ENCODE peak calls at places on chromosomes 2 and 18, in six cellular contexts. H, B, X, L, N and M are unnamed samples.

GRCh38 chr2:156399224-156399949 is 36.8 kb upstream of the GPD2 start:
- DNase-seq in H (peak; percentile 52), B (no peak), X (peak; percentile 40), L (peak; percentile 20), N (peak; percentile 5), M (peak; percentile 33)

GRCh38 chr18:54717673-54718435 is 110.4 kb upstream of the RAB27B start:
- DNase-seq in H (peak; percentile 32), B (no peak), X (peak; percentile 84), L (peak; percentile 26), N (peak; percentile 6), M (no peak)

GRCh38 chr2:27356056-27356381 is 545 bp downstream of the GTF3C2 start:
- DNase-seq in H (peak; percentile 64), B (peak; percentile 24), X (no peak), L (no peak), N (peak; percentile 28), M (no peak)

GRCh38 chr2:240811346-240812300 is 8.4 kb downstream of the KIF1A start:
- DNase-seq in H (no peak), B (no peak), X (peak; percentile 35), L (peak; percentile 8), N (no peak), M (no peak)

GRCh38 chr2:232675381-232675780 is 21.8 kb upstream of the GIGYF2 start:
- DNase-seq in H (no peak), B (no peak), X (no peak), L (no peak), N (no peak), M (no peak)

GRCh38 chr2:75054296-75054695 is 95.9 kb downstream of the POLE4 start:
- DNase-seq in H (no peak), B (no peak), X (no peak), L (no peak), N (no peak), M (no peak)

GRCh38 chr2:198309673-198310280 is 505.4 kb downstream of the PLCL1 start:
- DNase-seq in H (peak; percentile 67), B (peak; percentile 33), X (peak; percentile 64), L (peak; percentile 26), N (peak; percentile 34), M (peak; percentile 54)

GRCh38 chr2:26043109-26043508 is 9.2 kb downstream of the RAB10 start:
- DNase-seq in H (no peak), B (no peak), X (no peak), L (no peak), N (no peak), M (no peak)

GRCh38 chr2:75619992-75620740 is 26.4 kb upstream of the MRPL19 start:
- DNase-seq in H (peak; percentile 50), B (no peak), X (no peak), L (no peak), N (no peak), M (no peak)

GRCh38 chr18:76937597-76937996 is 115.2 kb downstream of the ZNF236 start:
- DNase-seq in H (peak; percentile 9), B (no peak), X (no peak), L (no peak), N (no peak), M (no peak)

GRCh38 chr2:197838036-197838435 is 33.6 kb downstream of the PLCL1 start:
- DNase-seq in H (peak; percentile 66), B (no peak), X (no peak), L (no peak), N (no peak), M (no peak)

GRCh38 chr18:8912348-8913057 is 190.0 kb upstream of the NDUFV2 start:
- DNase-seq in H (no peak), B (no peak), X (no peak), L (no peak), N (no peak), M (peak; percentile 12)

GRCh38 chr2:135904590-135904989 is 28.3 kb upstream of the MCM6 start:
- DNase-seq in H (peak; percentile 67), B (no peak), X (no peak), L (no peak), N (peak; percentile 27), M (no peak)

GRCh38 chr2:98757904-98758421 is 27.0 kb upstream of the MGAT4A start:
- DNase-seq in H (peak; percentile 98), B (no peak), X (peak; percentile 79), L (peak; percentile 63), N (peak; percentile 56), M (peak; percentile 88)

GRCh38 chr2:138356178-138356577 is 145.4 kb upstream of the SPOPL start:
- DNase-seq in H (peak; percentile 74), B (no peak), X (no peak), L (no peak), N (no peak), M (peak; percentile 27)

GRCh38 chr2:86068098-86069047 is 37.3 kb downstream of the POLR1A start:
- DNase-seq in H (peak; percentile 37), B (no peak), X (peak; percentile 89), L (peak; percentile 47), N (no peak), M (peak; percentile 29)

GRCh38 chr2:68292108-68292710 is 27.5 kb downstream of the CNRIP1 start:
- DNase-seq in H (peak; percentile 37), B (no peak), X (no peak), L (no peak), N (peak; percentile 11), M (peak; percentile 35)

GRCh38 chr2:34162236-34162635 is 563.1 kb upstream of the FAM98A start:
- DNase-seq in H (no peak), B (no peak), X (no peak), L (no peak), N (no peak), M (no peak)